ENCODE peak calls at places on chromosome 20, in nine cellular contexts. Q, A, I, V, F, W, M, H and N are unnamed samples.

GRCh38 chr20:25487975-25488374 is 80.5 kb downstream of the GINS1 start:
- DNase-seq in Q (no peak), A (no peak), I (no peak), V (no peak), F (no peak), W (no peak), M (no peak), H (no peak), N (no peak)

GRCh38 chr20:34705008-34705382 is 851 bp downstream of the TP53INP2 start:
- DNase-seq in Q (peak), A (no peak), I (no peak), V (no peak), F (no peak), W (no peak), M (no peak), H (no peak), N (no peak)

GRCh38 chr20:34526466-34526865 is 10.2 kb downstream of the DYNLRB1 start:
- DNase-seq in Q (no peak), A (no peak), I (no peak), V (no peak), F (no peak), W (no peak), M (no peak), H (no peak), N (no peak)

GRCh38 chr20:17875106-17875980 is 93.3 kb downstream of the SNX5 start:
- DNase-seq in Q (no peak), A (peak), I (peak), V (no peak), F (no peak), W (no peak), M (no peak), H (peak), N (no peak)

GRCh38 chr20:63534831-63535651 is 2.1 kb downstream of the PTK6 start:
- DNase-seq in Q (no peak), A (peak), I (no peak), V (no peak), F (peak), W (no peak), M (no peak), H (peak), N (no peak)

GRCh38 chr20:16125810-16126209 is 447.4 kb downstream of the KIF16B start:
- DNase-seq in Q (no peak), A (peak), I (peak), V (no peak), F (no peak), W (no peak), M (no peak), H (no peak), N (no peak)

GRCh38 chr20:39112196-39112743 is 150.1 kb downstream of the DHX35 start:
- DNase-seq in Q (peak), A (peak), I (no peak), V (no peak), F (no peak), W (peak), M (no peak), H (peak), N (peak)

GRCh38 chr20:13817342-13817741 is 32.5 kb downstream of the NDUFAF5 start:
- DNase-seq in Q (no peak), A (peak), I (no peak), V (no peak), F (no peak), W (no peak), M (no peak), H (peak), N (no peak)

GRCh38 chr20:32332614-32333013 is 25.5 kb upstream of the ASXL1 start:
- DNase-seq in Q (no peak), A (peak), I (no peak), V (no peak), F (no peak), W (no peak), M (no peak), H (peak), N (no peak)

GRCh38 chr20:1761116-1761515 is 103.5 kb upstream of the SIRPG start:
- DNase-seq in Q (no peak), A (peak), I (no peak), V (no peak), F (no peak), W (no peak), M (no peak), H (peak), N (no peak)

GRCh38 chr20:37526238-37526838 is 1.3 kb downstream of the BLCAP start:
- DNase-seq in Q (peak), A (peak), I (peak), V (no peak), F (no peak), W (no peak), M (no peak), H (peak), N (no peak)

GRCh38 chr20:22584630-22584921 is 204 bp upstream of the FOXA2 start:
- DNase-seq in Q (no peak), A (peak), I (no peak), V (no peak), F (no peak), W (no peak), M (no peak), H (no peak), N (peak)

GRCh38 chr20:8803065-8803464 is 265.8 kb upstream of the PLCB4 start:
- DNase-seq in Q (no peak), A (no peak), I (no peak), V (no peak), F (no peak), W (no peak), M (no peak), H (peak), N (no peak)

GRCh38 chr20:55166063-55166462 is 690.7 kb downstream of the DOK5 start:
- DNase-seq in Q (no peak), A (no peak), I (no peak), V (no peak), F (no peak), W (no peak), M (no peak), H (no peak), N (no peak)

GRCh38 chr20:57316795-57317201 is 12.8 kb upstream of the SPO11 start:
- DNase-seq in Q (peak), A (no peak), I (no peak), V (no peak), F (no peak), W (no peak), M (no peak), H (no peak), N (no peak)

GRCh38 chr20:32494498-32495216 is 90.5 kb downstream of the NOL4L start:
- DNase-seq in Q (no peak), A (no peak), I (no peak), V (no peak), F (no peak), W (no peak), M (no peak), H (peak), N (no peak)

GRCh38 chr20:49483706-49484101 is 1.2 kb upstream of the KCNB1 start:
- DNase-seq in Q (no peak), A (no peak), I (no peak), V (no peak), F (no peak), W (no peak), M (no peak), H (no peak), N (no peak)

GRCh38 chr20:33318096-33318429 is 35.0 kb downstream of the BPIFB1 start:
- DNase-seq in Q (no peak), A (no peak), I (no peak), V (no peak), F (no peak), W (no peak), M (no peak), H (no peak), N (no peak)

GRCh38 chr20:34528921-34529297 is 12.7 kb downstream of the DYNLRB1 start:
- DNase-seq in Q (no peak), A (no peak), I (peak), V (no peak), F (no peak), W (no peak), M (no peak), H (no peak), N (no peak)

GRCh38 chr20:50015993-50016770 is 33.4 kb downstream of the SNAI1 start:
- DNase-seq in Q (no peak), A (no peak), I (no peak), V (no peak), F (no peak), W (no peak), M (no peak), H (no peak), N (no peak)

GRCh38 chr20:33793011-33793931 is 17.9 kb upstream of the CHMP4B start:
- DNase-seq in Q (no peak), A (no peak), I (no peak), V (no peak), F (no peak), W (no peak), M (no peak), H (peak), N (no peak)

GRCh38 chr20:64236137-64237088 is 19.1 kb upstream of the PCMTD2 start:
- DNase-seq in Q (no peak), A (no peak), I (no peak), V (no peak), F (no peak), W (no peak), M (no peak), H (no peak), N (no peak)

GRCh38 chr20:53737404-53738038 is 143.9 kb upstream of the ZNF217 start:
- DNase-seq in Q (no peak), A (peak), I (no peak), V (no peak), F (no peak), W (no peak), M (no peak), H (no peak), N (no peak)

GRCh38 chr20:48057739-48058138 is 272.5 kb upstream of the SULF2 start:
- DNase-seq in Q (no peak), A (no peak), I (no peak), V (no peak), F (no peak), W (no peak), M (no peak), H (no peak), N (no peak)

GRCh38 chr20:20668639-20669038 is 43.8 kb downstream of the RALGAPA2 start:
- DNase-seq in Q (peak), A (no peak), I (no peak), V (no peak), F (no peak), W (no peak), M (no peak), H (peak), N (no peak)

GRCh38 chr20:24815196-24815815 is 133.8 kb upstream of the CST7 start:
- DNase-seq in Q (no peak), A (no peak), I (no peak), V (no peak), F (no peak), W (no peak), M (no peak), H (no peak), N (no peak)

GRCh38 chr20:1524004-1524403 is 32.8 kb upstream of the SIRPB2 start:
- DNase-seq in Q (peak), A (no peak), I (no peak), V (no peak), F (no peak), W (no peak), M (no peak), H (no peak), N (no peak)

GRCh38 chr20:24100370-24101011 is 111.9 kb upstream of the GGTLC1 start:
- DNase-seq in Q (peak), A (peak), I (no peak), V (peak), F (peak), W (no peak), M (peak), H (peak), N (peak)

GRCh38 chr20:15823718-15824117 is 749.5 kb downstream of the KIF16B start:
- DNase-seq in Q (no peak), A (no peak), I (no peak), V (no peak), F (no peak), W (no peak), M (no peak), H (no peak), N (no peak)

GRCh38 chr20:37529968-37530600 is 2.4 kb upstream of the BLCAP start:
- DNase-seq in Q (no peak), A (no peak), I (no peak), V (no peak), F (no peak), W (no peak), M (no peak), H (no peak), N (no peak)

GRCh38 chr20:20549699-20550098 is 162.7 kb downstream of the RALGAPA2 start:
- DNase-seq in Q (no peak), A (peak), I (no peak), V (no peak), F (no peak), W (no peak), M (no peak), H (peak), N (no peak)

GRCh38 chr20:50220894-50221266 is 30.2 kb downstream of the CEBPB start:
- DNase-seq in Q (no peak), A (no peak), I (no peak), V (no peak), F (no peak), W (no peak), M (no peak), H (no peak), N (no peak)

GRCh38 chr20:63129376-63129965 is 86.5 kb downstream of the YTHDF1 start:
- DNase-seq in Q (no peak), A (no peak), I (no peak), V (no peak), F (no peak), W (no peak), M (no peak), H (no peak), N (no peak)